ENCODE peak calls at places on chromosomes 5 and 9, in eight cellular contexts. A is Right ventricle myocardium inferior; T is left ventricle myocardium superior; B is left lung; S is activated CD8-positive, alpha-beta T cell treated with anti-CD3 and anti-CD28 coated beads for 36 hours; N is CD4-positive, alpha-beta T cell; E is HepG2; L is stimulated activated effector memory CD8-positive, alpha-beta T cell treated with anti-CD3 and anti-CD28 coated beads, Interleukin-12 subunit alpha, Interleukin-12 subunit beta, amount 100 ng/mL, for 72 hours. W is an unnamed sample.

GRCh38 chr9:73745598-73745997 is 593.9 kb downstream of the ANXA1 start:
- ATAC-seq in L (no peak), S (no peak), A (no peak), T (no peak), N (no peak), E (no peak), B (no peak), W (no peak)

GRCh38 chr5:136123236-136123768 is 9.3 kb upstream of the SMAD5 start:
- ATAC-seq in B (peak; percentile 92), N (no peak), A (no peak), E (peak; percentile 86), L (peak; percentile 73), S (no peak), T (no peak), W (peak; percentile 95)

GRCh38 chr5:38167562-38167996 is 90.8 kb upstream of the EGFLAM start:
- ATAC-seq in S (no peak), L (no peak), T (peak; percentile 95), E (no peak), N (no peak), B (peak; percentile 46), A (peak; percentile 91), W (no peak)

GRCh38 chr9:135009711-135010362 is 77.6 kb upstream of the OLFM1 start:
- ATAC-seq in N (no peak), L (no peak), A (no peak), E (no peak), T (no peak), B (no peak), S (no peak), W (no peak)

GRCh38 chr9:136784997-136785361 is 6.2 kb upstream of the TMEM141 start:
- ATAC-seq in E (no peak), S (no peak), A (no peak), B (peak; percentile 20), N (no peak), L (peak; percentile 70), T (no peak), W (no peak)

GRCh38 chr9:2209400-2209799 is 194.3 kb downstream of the SMARCA2 start:
- ATAC-seq in L (no peak), E (no peak), B (no peak), N (no peak), T (no peak), A (no peak), S (no peak), W (no peak)

GRCh38 chr9:91783876-91784672 is 166.0 kb downstream of the ROR2 start:
- ATAC-seq in A (no peak), L (no peak), N (no peak), E (no peak), S (no peak), T (no peak), B (no peak), W (no peak)

GRCh38 chr5:125582358-125582757 is 835.9 kb upstream of the ZNF608 start:
- ATAC-seq in B (peak; percentile 15), N (no peak), E (no peak), S (no peak), L (no peak), A (peak; percentile 78), T (peak; percentile 78), W (no peak)